ENCODE peak calls at places on chromosomes 16 and 17, in eight cellular contexts. Y is kidney tubule cell; T is activated T-cell treated with anti-CD3 and anti-CD28 coated beads for 4 hours; U is AG10803; Q is activated CD4-positive, alpha-beta memory T cell treated with anti-CD3 and anti-CD28 coated beads, Interleukin-2, amount 10 ng/mL, durations not matched to agents 7 days and 5 days; Z is cardiac muscle cell; H is GM13977; W is stimulated activated CD8-positive, alpha-beta memory T cell treated with anti-CD3 and anti-CD28 coated beads, Interleukin-15, amount 100 ng/mL, for 1 hour. C is an unnamed sample.
A peak's percentile ranks its signal among the peaks of the same experiment; 100 is the strongest.

GRCh38 chr17:50539762-50540440 is 7.1 kb upstream of the SPATA20 start:
- DNase-seq in Y (peak; percentile 29), T (no peak), U (no peak), Q (no peak), Z (no peak), H (no peak), W (no peak), C (no peak)

GRCh38 chr17:80382956-80383355 is 32.0 kb upstream of the ENDOV start:
- DNase-seq in Y (no peak), T (no peak), U (no peak), Q (no peak), Z (no peak), H (no peak), W (no peak), C (no peak)

GRCh38 chr16:4179763-4180260 is 62.1 kb downstream of the SRL start:
- DNase-seq in Y (no peak), T (no peak), U (no peak), Q (no peak), Z (no peak), H (no peak), W (no peak), C (no peak)

GRCh38 chr17:17352836-17353624 is 49.9 kb downstream of the NT5M start:
- DNase-seq in Y (no peak), T (no peak), U (no peak), Q (no peak), Z (no peak), H (no peak), W (no peak), C (no peak)

GRCh38 chr17:73482251-73482661 is 162.0 kb downstream of the SDK2 start:
- DNase-seq in Y (no peak), T (no peak), U (no peak), Q (no peak), Z (no peak), H (no peak), W (no peak), C (no peak)

GRCh38 chr17:42414782-42415409 is 8.2 kb downstream of the CAVIN1 start:
- DNase-seq in Y (no peak), T (peak; percentile 54), U (no peak), Q (peak; percentile 57), Z (no peak), H (peak; percentile 70), W (no peak), C (no peak)

GRCh38 chr17:44605116-44605505 is 47.8 kb downstream of the FZD2 start:
- DNase-seq in Y (no peak), T (no peak), U (no peak), Q (no peak), Z (no peak), H (no peak), W (no peak), C (no peak)

GRCh38 chr17:80109713-80110446 is 8.5 kb downstream of the GAA start:
- DNase-seq in Y (no peak), T (no peak), U (no peak), Q (no peak), Z (no peak), H (no peak), W (no peak), C (no peak)

GRCh38 chr16:49179714-49180330 is 101.8 kb downstream of the CBLN1 start:
- DNase-seq in Y (no peak), T (no peak), U (no peak), Q (no peak), Z (no peak), H (no peak), W (no peak), C (no peak)

GRCh38 chr16:8323153-8323552 is 267.2 kb downstream of the TMEM114 start:
- DNase-seq in Y (no peak), T (no peak), U (no peak), Q (no peak), Z (no peak), H (no peak), W (no peak), C (no peak)

C was measured in body of pancreas.